ENCODE peak calls at places on chromosomes 13 and 19, in four cellular contexts. D is endothelial cell of umbilical vein, L is hepatocyte, H is GM23338. S is an unnamed sample.

GRCh38 chr19:3961007-3961406 is 9.9 kb downstream of the DAPK3 start:
- DNase-seq in H (no peak), L (no peak), D (no peak), S (no peak)

GRCh38 chr19:12042893-12043292 is 7.4 kb upstream of the ZNF433 start:
- DNase-seq in D (no peak), L (no peak), H (no peak), S (no peak)

GRCh38 chr19:5261151-5261890 is 79.3 kb downstream of the PTPRS start:
- DNase-seq in D (no peak), L (no peak), H (no peak), S (no peak)

GRCh38 chr19:17496337-17496997 is 15.0 kb upstream of the PGLS start:
- DNase-seq in H (peak; percentile 94), L (peak; percentile 78), D (peak; percentile 81), S (no peak)

GRCh38 chr13:23754506-23754905 is 134.7 kb downstream of the MIPEP start:
- DNase-seq in L (no peak), D (no peak), H (no peak), S (no peak)

GRCh38 chr13:106151056-106151699 is 384.3 kb downstream of the EFNB2 start:
- DNase-seq in D (peak; percentile 73), H (peak; percentile 51), L (peak; percentile 43), S (peak; percentile 100)

GRCh38 chr13:93690139-93690538 is 463.5 kb downstream of the GPC6 start:
- DNase-seq in L (peak; percentile 52), H (peak; percentile 80), D (no peak), S (no peak)

GRCh38 chr13:102012299-102013293 is 389.3 kb downstream of the FGF14 start:
- DNase-seq in D (no peak), H (no peak), L (no peak), S (no peak)

GRCh38 chr13:40148103-40148502 is 492.6 kb downstream of the COG6 start:
- DNase-seq in L (no peak), H (no peak), D (no peak), S (no peak)

GRCh38 chr19:49428547-49429451 is 3.6 kb downstream of the GFY start:
- DNase-seq in L (no peak), H (no peak), D (no peak), S (no peak)
- H2AFZ ChIP-seq in L (peak overlapping the region; percentile 60), H (peak overlapping the region; percentile 90), D (no peak overlapping the region), S (no peak overlapping the region)

GRCh38 chr19:13043285-13043684 is 48.0 kb downstream of the NFIX start:
- DNase-seq in H (no peak), D (no peak), L (no peak), S (no peak)
- H3K27ac ChIP-seq in H (no peak overlapping the region), D (no peak overlapping the region), L (no peak overlapping the region), S (no peak overlapping the region)

DNA sequence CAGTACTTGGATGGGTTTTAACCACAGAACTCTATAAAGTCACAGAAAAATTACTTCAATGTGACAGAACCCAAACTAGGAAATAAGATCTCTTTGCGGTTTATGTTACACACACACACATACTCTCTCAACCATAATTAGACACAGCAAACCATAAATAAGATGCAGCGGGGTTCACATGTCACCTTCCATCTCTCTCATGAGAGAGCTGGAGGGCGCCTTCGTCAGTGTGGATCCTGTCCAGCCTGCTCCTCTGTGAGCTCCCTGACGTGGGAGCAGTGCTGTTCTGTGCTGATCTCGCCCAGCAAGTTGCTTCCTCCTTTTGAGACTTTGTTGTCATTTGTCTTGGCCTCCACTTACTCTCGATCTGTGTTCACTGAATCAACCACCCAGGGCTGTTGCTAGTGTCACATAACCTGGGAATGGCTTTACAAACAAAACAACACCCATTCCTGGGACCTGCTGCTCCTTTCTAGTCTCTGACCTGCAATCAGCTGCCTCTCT is 204.9 kb upstream of the KL start:
- DNase-seq in L (peak; percentile 44), H (no peak), D (no peak), S (no peak)
- H2AFZ ChIP-seq in L (peak overlapping the region; percentile 42), H (peak overlapping the region; percentile 38), D (no peak overlapping the region), S (no peak overlapping the region)

DNA sequence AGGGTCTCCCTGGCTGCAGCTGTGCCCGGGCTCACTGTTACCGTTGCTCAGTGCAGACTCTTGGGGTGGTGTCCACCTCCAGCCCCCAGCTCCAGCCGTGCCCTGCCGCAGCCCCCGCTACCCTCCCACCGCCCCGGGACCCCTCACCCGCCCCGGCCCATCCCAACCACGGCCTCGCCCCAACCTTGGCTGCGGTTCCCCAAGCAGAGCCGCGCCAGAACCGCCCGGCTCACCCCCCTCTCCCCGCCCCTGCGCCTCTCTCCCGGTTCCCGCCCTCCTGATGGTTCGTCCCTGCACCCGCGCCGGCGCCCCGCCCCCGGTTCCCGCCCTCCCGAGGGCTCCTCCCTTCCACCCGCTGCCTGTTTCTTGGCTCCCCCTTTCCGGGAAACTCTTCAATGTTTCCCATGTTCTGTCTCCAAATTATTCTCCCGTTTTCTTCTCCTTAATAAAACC is 40.3 kb downstream of the ANKRD10 start:
- DNase-seq in H (peak; percentile 93), D (peak; percentile 43), L (peak; percentile 87), S (peak; percentile 37)
- H3K27ac ChIP-seq in H (no peak overlapping the region), D (no peak overlapping the region), L (no peak overlapping the region), S (no peak overlapping the region)

S was measured in astrocyte.